ENCODE peak calls at places on chromosomes 16 and 17, in nine cellular contexts. One of them, this sample, is unnamed.
A peak's percentile ranks its signal among the peaks of the same experiment; 100 is the strongest.

GRCh38 chr16:80663078-80663477 is 122.3 kb downstream of the DYNLRB2 start:
- DNase-seq in cardiac muscle cell: no peak
- DNase-seq in A549: no peak
- DNase-seq in left lung: no peak
- DNase-seq in BE2C: no peak
- DNase-seq in PC-3: no peak
- DNase-seq in left ventricle myocardium inferior: no peak
- DNase-seq in osteoblast: no peak
- DNase-seq in gastrocnemius medialis: no peak
- DNase-seq in this sample: no peak

GRCh38 chr16:74480150-74481029 is 59.1 kb upstream of the CLEC18B start:
- DNase-seq in left ventricle myocardium inferior: peak; percentile 30
- DNase-seq in gastrocnemius medialis: peak; percentile 5
- DNase-seq in cardiac muscle cell: no peak
- DNase-seq in BE2C: no peak
- DNase-seq in left lung: no peak
- DNase-seq in A549: peak; percentile 89
- DNase-seq in osteoblast: peak; percentile 66
- DNase-seq in PC-3: peak; percentile 90
- DNase-seq in this sample: peak; percentile 86

GRCh38 chr17:35872581-35872980 is 3.9 kb upstream of the HEATR9 start:
- DNase-seq in left lung: no peak
- DNase-seq in osteoblast: no peak
- DNase-seq in left ventricle myocardium inferior: no peak
- DNase-seq in A549: no peak
- DNase-seq in gastrocnemius medialis: no peak
- DNase-seq in BE2C: no peak
- DNase-seq in PC-3: no peak
- DNase-seq in cardiac muscle cell: no peak
- DNase-seq in this sample: no peak

GRCh38 chr17:8623591-8623990 is 6.9 kb downstream of the MYH10 start:
- DNase-seq in cardiac muscle cell: no peak
- DNase-seq in PC-3: no peak
- DNase-seq in osteoblast: peak; percentile 83
- DNase-seq in BE2C: no peak
- DNase-seq in A549: no peak
- DNase-seq in left ventricle myocardium inferior: no peak
- DNase-seq in left lung: no peak
- DNase-seq in gastrocnemius medialis: no peak
- DNase-seq in this sample: no peak

GRCh38 chr16:649646-650045 is 481 bp downstream of the WDR90 start:
- DNase-seq in A549: no peak
- DNase-seq in gastrocnemius medialis: no peak
- DNase-seq in left lung: no peak
- DNase-seq in BE2C: no peak
- DNase-seq in cardiac muscle cell: no peak
- DNase-seq in PC-3: no peak
- DNase-seq in osteoblast: peak; percentile 96
- DNase-seq in left ventricle myocardium inferior: no peak
- DNase-seq in this sample: no peak

GRCh38 chr17:33484559-33484958 is 191.5 kb upstream of the ASIC2 start:
- DNase-seq in cardiac muscle cell: no peak
- DNase-seq in left ventricle myocardium inferior: no peak
- DNase-seq in PC-3: no peak
- DNase-seq in A549: no peak
- DNase-seq in gastrocnemius medialis: no peak
- DNase-seq in left lung: no peak
- DNase-seq in BE2C: no peak
- DNase-seq in osteoblast: no peak
- DNase-seq in this sample: no peak

GRCh38 chr16:28218109-28218508 is 6.3 kb upstream of the XPO6 start:
- DNase-seq in BE2C: no peak
- DNase-seq in A549: peak; percentile 49
- DNase-seq in osteoblast: peak; percentile 76
- DNase-seq in PC-3: peak; percentile 36
- DNase-seq in left lung: no peak
- DNase-seq in cardiac muscle cell: no peak
- DNase-seq in left ventricle myocardium inferior: no peak
- DNase-seq in gastrocnemius medialis: no peak
- DNase-seq in this sample: peak; percentile 26

GRCh38 chr16:62638324-62638911 is 602.2 kb upstream of the CDH8 start:
- DNase-seq in BE2C: no peak
- DNase-seq in left lung: no peak
- DNase-seq in left ventricle myocardium inferior: peak; percentile 19
- DNase-seq in PC-3: no peak
- DNase-seq in osteoblast: no peak
- DNase-seq in gastrocnemius medialis: no peak
- DNase-seq in A549: no peak
- DNase-seq in cardiac muscle cell: no peak
- DNase-seq in this sample: no peak

GRCh38 chr16:89828199-89828869 is at the start of gene SPIRE2:
- DNase-seq in left ventricle myocardium inferior: peak; percentile 78
- DNase-seq in gastrocnemius medialis: peak; percentile 11
- DNase-seq in osteoblast: peak; percentile 99
- DNase-seq in left lung: peak; percentile 88
- DNase-seq in BE2C: peak; percentile 76
- DNase-seq in cardiac muscle cell: peak; percentile 94
- DNase-seq in PC-3: peak; percentile 70
- DNase-seq in A549: peak; percentile 53
- DNase-seq in this sample: peak; percentile 82

GRCh38 chr17:49404371-49404770 is 10.3 kb downstream of the PHB1 start:
- DNase-seq in osteoblast: no peak
- DNase-seq in A549: no peak
- DNase-seq in cardiac muscle cell: no peak
- DNase-seq in PC-3: no peak
- DNase-seq in left lung: no peak
- DNase-seq in gastrocnemius medialis: no peak
- DNase-seq in BE2C: no peak
- DNase-seq in left ventricle myocardium inferior: no peak
- DNase-seq in this sample: no peak

GRCh38 chr16:83145297-83145696 is 518.5 kb downstream of the CDH13 start:
- DNase-seq in osteoblast: no peak
- DNase-seq in left ventricle myocardium inferior: no peak
- DNase-seq in left lung: no peak
- DNase-seq in gastrocnemius medialis: no peak
- DNase-seq in PC-3: no peak
- DNase-seq in cardiac muscle cell: no peak
- DNase-seq in A549: no peak
- DNase-seq in BE2C: no peak
- DNase-seq in this sample: no peak

GRCh38 chr17:1552911-1553310 is 9.7 kb downstream of the PITPNA start:
- DNase-seq in cardiac muscle cell: no peak
- DNase-seq in osteoblast: peak; percentile 66
- DNase-seq in BE2C: no peak
- DNase-seq in left ventricle myocardium inferior: no peak
- DNase-seq in left lung: no peak
- DNase-seq in A549: no peak
- DNase-seq in PC-3: no peak
- DNase-seq in gastrocnemius medialis: no peak
- DNase-seq in this sample: no peak

GRCh38 chr16:4614571-4615388 is at the start of gene UBALD1:
- DNase-seq in osteoblast: peak; percentile 99
- DNase-seq in left ventricle myocardium inferior: peak; percentile 87
- DNase-seq in BE2C: peak; percentile 91
- DNase-seq in gastrocnemius medialis: peak; percentile 75
- DNase-seq in PC-3: peak; percentile 88
- DNase-seq in left lung: peak; percentile 96
- DNase-seq in cardiac muscle cell: peak; percentile 95
- DNase-seq in A549: peak; percentile 93
- DNase-seq in this sample: peak; percentile 94

GRCh38 chr16:87329436-87330256 is 12.5 kb upstream of the C16orf95 start:
- DNase-seq in PC-3: no peak
- DNase-seq in left lung: peak; percentile 53
- DNase-seq in cardiac muscle cell: no peak
- DNase-seq in BE2C: no peak
- DNase-seq in gastrocnemius medialis: no peak
- DNase-seq in left ventricle myocardium inferior: no peak
- DNase-seq in A549: no peak
- DNase-seq in osteoblast: peak; percentile 59
- DNase-seq in this sample: no peak

DNA sequence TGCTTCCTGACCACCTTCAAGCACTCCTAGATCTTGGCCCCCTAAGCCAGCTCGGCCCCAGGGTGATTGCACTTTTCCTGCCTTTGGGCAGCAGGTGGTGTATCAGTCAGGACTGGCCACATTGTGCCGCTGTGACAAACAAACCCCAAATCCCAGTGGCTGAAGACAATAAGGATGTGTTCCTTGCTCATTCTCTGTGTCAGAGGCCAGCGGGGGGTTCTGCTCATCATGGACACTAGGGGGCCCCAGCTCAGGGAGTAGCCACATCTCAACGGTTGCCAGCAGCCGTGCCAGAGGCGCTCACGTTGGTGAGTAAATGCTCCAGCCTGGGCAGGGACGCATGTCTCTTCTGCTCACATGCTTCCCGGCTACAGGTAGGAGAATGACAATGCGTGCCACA is 60.4 kb downstream of the ZDHHC7 start:
- DNase-seq in A549: peak; percentile 66
- DNase-seq in osteoblast: peak; percentile 51
- DNase-seq in BE2C: peak; percentile 54
- DNase-seq in cardiac muscle cell: no peak
- DNase-seq in left ventricle myocardium inferior: no peak
- DNase-seq in left lung: no peak
- DNase-seq in gastrocnemius medialis: no peak
- DNase-seq in PC-3: peak; percentile 42
- DNase-seq in this sample: peak; percentile 55
- TF ChIP-seq CTCF in A549: peak; percentile 19
- TF ChIP-seq CTCF in osteoblast: peak; percentile 36
- TF ChIP-seq CTCF in BE2C: peak; percentile 49
- TF ChIP-seq CTCF in cardiac muscle cell: peak; percentile 19
- TF ChIP-seq CTCF in left ventricle myocardium inferior: no peak
- TF ChIP-seq CTCF in left lung: no peak
- TF ChIP-seq CTCF in gastrocnemius medialis: no peak
- TF ChIP-seq CTCF in PC-3: peak; percentile 58
- TF ChIP-seq CTCF in this sample: peak; percentile 44

GRCh38 chr17:7555320-7555948 is 3.1 kb upstream of the TNFSF13 start:
- DNase-seq in osteoblast: no peak
- DNase-seq in A549: no peak
- DNase-seq in left ventricle myocardium inferior: no peak
- DNase-seq in cardiac muscle cell: no peak
- DNase-seq in gastrocnemius medialis: no peak
- DNase-seq in PC-3: no peak
- DNase-seq in BE2C: no peak
- DNase-seq in left lung: no peak
- DNase-seq in this sample: no peak
- TF ChIP-seq CTCF in osteoblast: peak; percentile 9
- TF ChIP-seq CTCF in A549: no peak
- TF ChIP-seq CTCF in left ventricle myocardium inferior: no peak
- TF ChIP-seq CTCF in cardiac muscle cell: no peak
- TF ChIP-seq CTCF in gastrocnemius medialis: no peak
- TF ChIP-seq CTCF in PC-3: peak; percentile 20
- TF ChIP-seq CTCF in BE2C: no peak
- TF ChIP-seq CTCF in left lung: no peak
- TF ChIP-seq CTCF in this sample: no peak

GRCh38 chr17:77802811-77803220 is 155.7 kb upstream of the TNRC6C start:
- DNase-seq in left ventricle myocardium inferior: no peak
- DNase-seq in cardiac muscle cell: peak; percentile 37
- DNase-seq in A549: no peak
- DNase-seq in gastrocnemius medialis: no peak
- DNase-seq in PC-3: no peak
- DNase-seq in BE2C: peak; percentile 80
- DNase-seq in osteoblast: no peak
- DNase-seq in left lung: no peak
- DNase-seq in this sample: no peak
- TF ChIP-seq CTCF in left ventricle myocardium inferior: no peak
- TF ChIP-seq CTCF in cardiac muscle cell: no peak
- TF ChIP-seq CTCF in A549: no peak
- TF ChIP-seq CTCF in gastrocnemius medialis: no peak
- TF ChIP-seq CTCF in PC-3: no peak
- TF ChIP-seq CTCF in BE2C: no peak
- TF ChIP-seq CTCF in osteoblast: no peak
- TF ChIP-seq CTCF in left lung: no peak
- TF ChIP-seq CTCF in this sample: no peak

GRCh38 chr17:63185420-63185819 is 219.4 kb downstream of the TANC2 start:
- DNase-seq in osteoblast: no peak
- DNase-seq in cardiac muscle cell: no peak
- DNase-seq in PC-3: peak; percentile 26
- DNase-seq in gastrocnemius medialis: no peak
- DNase-seq in left ventricle myocardium inferior: no peak
- DNase-seq in left lung: no peak
- DNase-seq in A549: no peak
- DNase-seq in BE2C: no peak
- DNase-seq in this sample: no peak
- TF ChIP-seq CTCF in osteoblast: no peak
- TF ChIP-seq CTCF in cardiac muscle cell: no peak
- TF ChIP-seq CTCF in PC-3: peak; percentile 36
- TF ChIP-seq CTCF in gastrocnemius medialis: no peak
- TF ChIP-seq CTCF in left ventricle myocardium inferior: no peak
- TF ChIP-seq CTCF in left lung: no peak
- TF ChIP-seq CTCF in A549: no peak
- TF ChIP-seq CTCF in BE2C: no peak
- TF ChIP-seq CTCF in this sample: no peak

GRCh38 chr16:71648921-71649320 is 22.9 kb downstream of the MARVELD3 start:
- DNase-seq in left lung: no peak
- DNase-seq in BE2C: no peak
- DNase-seq in PC-3: peak; percentile 12
- DNase-seq in osteoblast: no peak
- DNase-seq in gastrocnemius medialis: no peak
- DNase-seq in A549: peak; percentile 30
- DNase-seq in cardiac muscle cell: no peak
- DNase-seq in left ventricle myocardium inferior: no peak
- DNase-seq in this sample: peak; percentile 18
- TF ChIP-seq CTCF in left lung: no peak
- TF ChIP-seq CTCF in BE2C: peak; percentile 48
- TF ChIP-seq CTCF in PC-3: peak; percentile 56
- TF ChIP-seq CTCF in osteoblast: peak; percentile 50
- TF ChIP-seq CTCF in gastrocnemius medialis: no peak
- TF ChIP-seq CTCF in A549: peak; percentile 35
- TF ChIP-seq CTCF in cardiac muscle cell: peak; percentile 57
- TF ChIP-seq CTCF in left ventricle myocardium inferior: peak; percentile 25
- TF ChIP-seq CTCF in this sample: peak; percentile 47

This sample was measured in Calu3.